ENCODE peak calls at places on chromosomes 16 and 17, in seven cellular contexts. I is hepatocyte, T is IMR-90, B is SK-N-SH, F is endothelial cell of umbilical vein, Q is osteoblast, H is mammary epithelial cell. L is an unnamed sample. For H3K36me3, the result is how much of the 10 kb centered on the place peaks cover.

GRCh38 chr17:67208232-67208631 is 36.8 kb downstream of the HELZ start:
- DNase-seq in I (no peak), T (no peak), B (no peak), F (no peak), Q (no peak), H (no peak), L (no peak)

GRCh38 chr16:49456763-49457162 is 83.2 kb downstream of the C16orf78 start:
- DNase-seq in I (no peak), T (no peak), B (no peak), F (no peak), Q (no peak), H (no peak), L (no peak)

GRCh38 chr17:77802811-77803220 is 155.7 kb upstream of the TNRC6C start:
- DNase-seq in I (peak), T (peak), B (peak), F (no peak), Q (no peak), H (no peak), L (peak)

GRCh38 chr17:21353326-21354010 is 22.7 kb upstream of the KCNJ12 start:
- DNase-seq in I (no peak), T (no peak), B (no peak), F (no peak), Q (peak), H (no peak), L (no peak)

GRCh38 chr17:78174870-78175642 is 6.7 kb downstream of the SYNGR2 start:
- DNase-seq in I (no peak), T (no peak), B (no peak), F (no peak), Q (peak), H (no peak), L (peak)

GRCh38 chr16:1288813-1289479 is 20.5 kb upstream of the UBE2I start:
- DNase-seq in I (peak), T (no peak), B (no peak), F (no peak), Q (peak), H (no peak), L (peak)

GRCh38 chr17:67992541-67993152 is 3.6 kb downstream of the C17orf58 start:
- DNase-seq in I (no peak), T (no peak), B (no peak), F (peak), Q (no peak), H (peak), L (peak)

GRCh38 chr17:48719642-48720262 is 2.6 kb downstream of the PRAC1 start:
- DNase-seq in I (no peak), T (no peak), B (peak), F (no peak), Q (no peak), H (no peak), L (peak)

GRCh38 chr17:17547210-17547764 is 44.2 kb downstream of the PEMT start:
- DNase-seq in I (no peak), T (no peak), B (peak), F (no peak), Q (no peak), H (no peak), L (no peak)

GRCh38 chr17:81391964-81392908 is 3.0 kb upstream of the BAHCC1 start:
- DNase-seq in I (peak), T (peak), B (peak), F (peak), Q (peak), H (no peak), L (no peak)

GRCh38 chr17:19482571-19482970 is 51.1 kb upstream of the SLC47A1 start:
- DNase-seq in I (no peak), T (peak), B (no peak), F (no peak), Q (peak), H (peak), L (no peak)

GRCh38 chr17:6162216-6162615 is 92.0 kb downstream of the WSCD1 start:
- DNase-seq in I (no peak), T (no peak), B (no peak), F (no peak), Q (no peak), H (no peak), L (peak)

GRCh38 chr17:64174686-64175456 is 44.9 kb upstream of the ERN1 start:
- DNase-seq in I (no peak), T (peak), B (no peak), F (peak), Q (peak), H (peak), L (no peak)

GRCh38 chr17:13421581-13421980 is 180.1 kb downstream of the HS3ST3A1 start:
- DNase-seq in I (no peak), T (no peak), B (no peak), F (no peak), Q (peak), H (peak), L (no peak)

GRCh38 chr16:25012525-25012991 is 2.6 kb downstream of the ARHGAP17 start:
- DNase-seq in I (peak), T (peak), B (no peak), F (peak), Q (peak), H (peak), L (no peak)

GRCh38 chr16:48317614-48318013 is 67.6 kb downstream of the SIAH1 start:
- DNase-seq in I (no peak), T (peak), B (no peak), F (peak), Q (peak), H (peak), L (no peak)

GRCh38 chr17:77800832-77801231 is 157.7 kb upstream of the TNRC6C start:
- DNase-seq in I (no peak), T (no peak), B (no peak), F (no peak), Q (no peak), H (no peak), L (no peak)

GRCh38 chr17:21201874-21202273 is 12.1 kb downstream of the TMEM11 start:
- DNase-seq in I (no peak), T (no peak), B (no peak), F (no peak), Q (no peak), H (no peak), L (no peak)

GRCh38 chr16:57146735-57147134 is 39.1 kb downstream of the PSME3IP1 start:
- DNase-seq in I (no peak), T (no peak), B (peak), F (no peak), Q (peak), H (no peak), L (peak)

GRCh38 chr17:73586921-73587680 is 57.1 kb downstream of the SDK2 start:
- DNase-seq in I (peak), T (no peak), B (peak), F (no peak), Q (no peak), H (no peak), L (no peak)

GRCh38 chr17:3318336-3318735 is 20.2 kb upstream of the OR3A1 start:
- DNase-seq in I (no peak), T (no peak), B (no peak), F (no peak), Q (no peak), H (no peak), L (no peak)

GRCh38 chr17:79237448-79238053 is 162.9 kb downstream of the ENGASE start:
- DNase-seq in I (no peak), T (no peak), B (no peak), F (no peak), Q (peak), H (no peak), L (no peak)

GRCh38 chr17:70947636-70948565 is 778.6 kb downstream of the KCNJ2 start:
- DNase-seq in I (peak), T (no peak), B (no peak), F (no peak), Q (no peak), H (no peak), L (no peak)

GRCh38 chr17:5509482-5509881 is 23.1 kb downstream of the MIS12 start:
- DNase-seq in I (no peak), T (peak), B (no peak), F (no peak), Q (no peak), H (peak), L (no peak)

GRCh38 chr17:14464741-14465140 is 163.9 kb downstream of the HS3ST3B1 start:
- DNase-seq in I (no peak), T (peak), B (no peak), F (no peak), Q (no peak), H (no peak), L (no peak)

GRCh38 chr17:18070861-18071340 is 16.8 kb upstream of the DRG2 start:
- DNase-seq in I (no peak), T (peak), B (no peak), F (peak), Q (peak), H (peak), L (peak)

GRCh38 chr16:77711775-77712174 is 10.5 kb upstream of the NUDT7 start:
- DNase-seq in I (peak), T (peak), B (no peak), F (no peak), Q (no peak), H (no peak), L (no peak)

GRCh38 chr16:8717892-8718400 is 43.5 kb downstream of the ABAT start:
- DNase-seq in I (no peak), T (no peak), B (no peak), F (no peak), Q (no peak), H (no peak), L (no peak)

GRCh38 chr16:84720180-84720579 is 20.4 kb downstream of the USP10 start:
- DNase-seq in I (peak), T (no peak), B (peak), F (peak), Q (peak), H (no peak), L (no peak)

GRCh38 chr16:75860654-75861053 is 134.4 kb upstream of the CPHXL start:
- DNase-seq in I (peak), T (no peak), B (peak), F (no peak), Q (no peak), H (no peak), L (peak)

GRCh38 chr16:13471478-13471877 is 448.5 kb upstream of the ERCC4 start:
- DNase-seq in I (no peak), T (no peak), B (no peak), F (no peak), Q (no peak), H (no peak), L (no peak)

DNA sequence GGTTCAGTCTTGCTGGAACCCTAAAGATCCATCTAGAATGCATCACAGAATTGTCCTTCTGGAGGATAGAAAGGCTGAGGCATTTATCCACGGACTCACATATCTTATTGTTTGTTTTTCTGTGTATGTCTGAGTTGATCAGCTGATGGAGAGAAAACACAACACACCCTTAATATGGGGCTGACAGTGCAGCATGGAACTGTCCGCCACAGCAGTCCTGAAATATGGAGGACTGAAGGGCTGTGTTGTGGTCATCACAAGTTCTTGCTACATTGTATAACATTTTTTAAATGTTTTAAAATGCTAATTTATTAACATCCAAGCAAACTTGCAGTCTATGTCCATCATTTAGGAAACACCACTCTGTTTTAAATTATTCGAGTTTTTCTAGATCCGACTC is 448.9 kb upstream of the ERCC4 start:
- DNase-seq in I (peak), T (no peak), B (no peak), F (no peak), Q (no peak), H (no peak), L (peak)
- H2AFZ ChIP-seq in I (no peak), T (no peak), B (no peak), F (no peak), Q (no peak), H (no peak), L (no peak)

DNA sequence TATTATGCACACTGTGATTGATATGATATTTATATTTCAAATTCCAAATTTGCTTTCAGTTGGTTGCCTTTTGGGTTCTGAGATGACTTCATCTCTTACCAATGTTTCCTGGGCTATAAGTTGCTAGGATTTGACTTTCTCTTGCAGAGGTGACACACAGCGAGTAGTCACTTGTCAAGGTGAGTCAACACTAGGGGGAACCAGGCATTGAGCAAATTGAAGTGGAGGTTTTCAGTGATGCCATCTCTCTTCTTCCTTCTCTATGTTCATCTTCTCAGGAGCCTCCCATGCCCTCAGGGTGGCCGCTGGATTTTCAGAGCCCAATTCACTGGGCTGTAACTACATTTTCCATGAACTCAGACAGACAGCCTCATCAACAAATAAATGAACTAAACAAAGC is 6.0 kb upstream of the CPD start:
- DNase-seq in I (no peak), T (peak), B (no peak), F (no peak), Q (no peak), H (peak), L (no peak)
- TF ChIP-seq CTCF in I (peak), T (no peak), B (peak), F (no peak), Q (no peak), H (no peak), L (no peak)

GRCh38 chr16:67652578-67653130 is 7.4 kb downstream of the ACD start:
- DNase-seq in I (peak), T (no peak), B (peak), F (no peak), Q (peak), H (peak), L (peak)
- H3K36me3 ChIP-seq in I (under half), T (under half), B (under half), F (under half), Q (under half), H (under half), L (under half)

GRCh38 chr17:32912218-32912897 is 15.6 kb upstream of the TMEM98 start:
- DNase-seq in I (peak), T (peak), B (no peak), F (peak), Q (peak), H (no peak), L (peak)
- H2AFZ ChIP-seq in I (peak), T (peak), B (no peak), F (peak), Q (peak), H (peak), L (peak)

DNA sequence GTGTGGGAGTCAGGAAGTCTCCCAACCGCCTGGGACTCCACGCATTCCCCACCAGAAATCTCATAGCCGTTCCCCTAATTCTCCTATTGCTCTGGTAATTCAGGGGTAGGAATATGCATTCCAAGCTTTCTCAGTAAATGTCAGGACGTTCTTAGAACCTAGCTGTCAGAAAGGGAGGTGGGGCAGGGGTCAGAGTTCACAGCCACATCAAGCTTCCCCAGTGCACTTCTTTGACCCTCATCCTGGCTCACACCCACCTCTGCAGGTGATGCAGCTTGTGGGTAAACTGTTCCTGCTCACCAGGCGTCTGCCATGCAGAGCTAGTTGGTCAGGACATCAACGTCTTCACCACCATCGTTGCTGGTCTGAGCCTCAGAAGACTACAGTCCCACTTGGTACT is 14.0 kb upstream of the IL27 start:
- DNase-seq in I (no peak), T (no peak), B (no peak), F (no peak), Q (no peak), H (no peak), L (no peak)
- TF ChIP-seq CTCF in I (no peak), T (no peak), B (no peak), F (no peak), Q (no peak), H (no peak), L (no peak)

DNA sequence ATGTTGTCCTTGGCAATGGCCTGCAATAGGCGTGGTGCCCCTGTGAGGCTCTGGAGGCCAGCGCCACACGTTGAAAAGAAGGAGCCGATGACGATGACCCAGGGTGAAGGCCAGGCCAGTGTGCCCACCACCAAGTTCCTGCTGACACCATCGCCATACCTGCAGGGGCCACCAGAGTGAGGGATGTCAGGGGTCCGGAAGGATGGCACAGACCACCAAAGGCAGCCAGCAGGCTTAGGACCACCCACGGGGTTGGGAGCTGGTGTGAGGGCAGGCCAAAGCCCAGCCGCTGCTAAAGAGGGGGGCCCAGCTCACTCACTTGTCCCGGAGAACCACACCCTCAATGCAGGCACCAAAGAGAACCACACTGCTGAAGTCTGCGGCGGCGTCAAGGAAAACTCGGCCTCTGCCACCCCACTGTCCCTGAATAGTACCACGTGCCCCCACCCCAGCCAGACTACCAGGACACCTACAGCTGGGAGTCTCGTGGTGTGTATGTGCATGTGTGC is 6.5 kb upstream of the LCAT start:
- DNase-seq in I (no peak), T (no peak), B (no peak), F (no peak), Q (no peak), H (no peak), L (no peak)
- H3K36me3 ChIP-seq in I (under half), T (half or more), B (half or more), F (half or more), Q (half or more), H (under half), L (under half)

GRCh38 chr17:65742433-65743312 is 181.2 kb upstream of the AXIN2 start:
- DNase-seq in I (no peak), T (peak), B (peak), F (peak), Q (peak), H (peak), L (peak)

GRCh38 chr17:65743313-65743665 is 181.8 kb upstream of the AXIN2 start:
- DNase-seq in I (no peak), T (peak), B (no peak), F (no peak), Q (no peak), H (no peak), L (no peak)

GRCh38 chr17:65741690-65742089 is 180.2 kb upstream of the AXIN2 start:
- DNase-seq in I (no peak), T (no peak), B (no peak), F (no peak), Q (no peak), H (no peak), L (no peak)

GRCh38 chr17:65749479-65749878 is 188.0 kb upstream of the AXIN2 start:
- DNase-seq in I (no peak), T (peak), B (no peak), F (no peak), Q (no peak), H (peak), L (no peak)

GRCh38 chr17:65745241-65745640 is 183.8 kb upstream of the AXIN2 start:
- DNase-seq in I (no peak), T (no peak), B (no peak), F (peak), Q (no peak), H (no peak), L (no peak)
- H2AFZ ChIP-seq in I (no peak), T (no peak), B (no peak), F (no peak), Q (no peak), H (no peak), L (no peak)